ENCODE peak calls at places on chromosome 11, in four cellular contexts. W, X, F and D are unnamed samples.

GRCh38 chr11:501001-501682 is 5.9 kb downstream of the RNH1 start:
- DNase-seq in F (no peak), W (no peak), X (no peak), D (no peak)

GRCh38 chr11:70084046-70084984 is 6.2 kb downstream of the ANO1 start:
- DNase-seq in X (no peak), F (no peak), W (no peak), D (no peak)

GRCh38 chr11:108906826-108907225 is 242.0 kb downstream of the DDX10 start:
- DNase-seq in F (no peak), X (no peak), W (no peak), D (peak; percentile 43)

GRCh38 chr11:63958013-63958412 is 16.4 kb upstream of the COX8A start:
- DNase-seq in X (no peak), W (no peak), F (no peak), D (no peak)

GRCh38 chr11:63343130-63343529 is 26.5 kb upstream of the SLC22A9 start:
- DNase-seq in X (no peak), F (no peak), W (no peak), D (no peak)

GRCh38 chr11:69280994-69281393 is 13.0 kb upstream of the MYEOV start:
- DNase-seq in X (no peak), F (peak; percentile 62), W (no peak), D (peak; percentile 96)

GRCh38 chr11:25515576-25515975 is 816.4 kb upstream of the ANO3 start:
- DNase-seq in F (no peak), W (no peak), X (no peak), D (no peak)

GRCh38 chr11:133123371-133123770 is 408.9 kb downstream of the OPCML start:
- DNase-seq in F (no peak), W (no peak), X (no peak), D (no peak)

GRCh38 chr11:19995131-19995530 is 165.1 kb downstream of the DBX1 start:
- DNase-seq in F (no peak), X (no peak), W (no peak), D (peak; percentile 99)

GRCh38 chr11:59187587-59187986 is 15.7 kb downstream of the DTX4 start:
- DNase-seq in W (no peak), F (peak; percentile 90), X (no peak), D (no peak)

GRCh38 chr11:58958500-58958899 is 19.2 kb downstream of the GLYATL1 start:
- DNase-seq in W (no peak), F (no peak), X (peak; percentile 29), D (no peak)

GRCh38 chr11:2510626-2511402 is 66.0 kb downstream of the KCNQ1 start:
- DNase-seq in F (no peak), W (no peak), X (no peak), D (no peak)

GRCh38 chr11:69294621-69295078 is 695 bp downstream of the MYEOV start:
- DNase-seq in X (no peak), W (no peak), F (peak; percentile 18), D (no peak)